ENCODE peak calls at places on chromosomes 12 and 14, in six cellular contexts. Z is transverse colon; J is stimulated activated CD8-positive, alpha-beta memory T cell treated with anti-CD3 and anti-CD28 coated beads, Interleukin-15, amount 100 ng/mL, for 4 hours; E is stimulated activated CD4-positive, alpha-beta T cell treated with anti-CD3 and anti-CD28 coated beads, Interleukin-15, amount 100 ng/mL, for 1 hour; S is fibroblast of the conjunctiva; H is substantia nigra. A is an unnamed sample.

GRCh38 chr14:104239866-104240301 is 101.5 kb downstream of the KIF26A start:
- DNase-seq in E (no peak), J (no peak), S (no peak), H (no peak), Z (no peak), A (no peak)

GRCh38 chr12:57236224-57236924 is 6.9 kb downstream of the SHMT2 start:
- DNase-seq in E (no peak), Z (no peak), J (no peak), S (no peak), H (no peak), A (no peak)

GRCh38 chr12:83432176-83432719 is 745.5 kb downstream of the TMTC2 start:
- DNase-seq in S (no peak), H (no peak), J (no peak), E (no peak), Z (no peak), A (no peak)

GRCh38 chr14:54902521-54903420 is at the start of gene GCH1:
- DNase-seq in E (peak), S (no peak), H (no peak), Z (peak), J (peak), A (peak)

GRCh38 chr12:50083301-50083700 is 1.8 kb upstream of the SMARCD1 start:
- DNase-seq in E (no peak), S (no peak), Z (no peak), H (no peak), J (no peak), A (no peak)

GRCh38 chr14:31435276-31435675 is 14.9 kb upstream of the HEATR5A start:
- DNase-seq in Z (no peak), J (no peak), E (no peak), S (peak), H (no peak), A (no peak)

GRCh38 chr12:63862187-63863107 is 17.9 kb downstream of the SRGAP1 start:
- DNase-seq in S (no peak), J (no peak), Z (peak), E (no peak), H (no peak), A (peak)

GRCh38 chr14:53331247-53331646 is 178.1 kb upstream of the DDHD1 start:
- DNase-seq in E (no peak), S (peak), H (no peak), J (no peak), Z (no peak), A (peak)

GRCh38 chr12:123089631-123090353 is 61.1 kb downstream of the PITPNM2 start:
- DNase-seq in E (no peak), S (peak), Z (no peak), H (no peak), J (no peak), A (peak)

GRCh38 chr12:18923721-18924120 is 185.8 kb downstream of the CAPZA3 start:
- DNase-seq in J (no peak), H (no peak), Z (no peak), E (no peak), S (no peak), A (no peak)

GRCh38 chr12:54657048-54657696 is 9.0 kb upstream of the DCD start:
- DNase-seq in E (no peak), Z (no peak), J (no peak), H (no peak), S (no peak), A (peak)

GRCh38 chr12:124086299-124086898 is 113.4 kb downstream of the ZNF664 start:
- DNase-seq in J (no peak), Z (no peak), S (no peak), E (no peak), H (no peak), A (no peak)

GRCh38 chr12:79552186-79552585 is 138.6 kb downstream of the PAWR start:
- DNase-seq in E (no peak), H (no peak), Z (no peak), J (no peak), S (no peak), A (no peak)

GRCh38 chr12:89073027-89073398 is 279.3 kb downstream of the DUSP6 start:
- DNase-seq in E (no peak), H (no peak), Z (no peak), S (peak), J (no peak), A (peak)

GRCh38 chr12:54421175-54421872 is 2.3 kb upstream of the ITGA5 start:
- DNase-seq in J (no peak), S (no peak), H (no peak), E (no peak), Z (peak), A (no peak)

GRCh38 chr14:105368910-105369652 is 29.3 kb upstream of the TEX22 start:
- DNase-seq in S (no peak), H (no peak), E (no peak), Z (no peak), J (no peak), A (no peak)

GRCh38 chr12:112839386-112839972 is 47.9 kb downstream of the RPH3A start:
- DNase-seq in E (no peak), J (no peak), S (no peak), Z (no peak), H (no peak), A (peak)

GRCh38 chr14:52695481-52696091 is at the start of gene ERO1A:
- DNase-seq in E (peak), J (peak), Z (peak), S (peak), H (peak), A (peak)

GRCh38 chr12:42603246-42603645 is 13.7 kb upstream of the PRICKLE1 start:
- DNase-seq in S (no peak), J (no peak), Z (no peak), H (no peak), E (no peak), A (no peak)

GRCh38 chr14:33859306-33859705 is 91.6 kb downstream of the EGLN3 start:
- DNase-seq in S (no peak), E (no peak), J (no peak), H (no peak), Z (no peak), A (no peak)

GRCh38 chr12:615620-616019 is 47.6 kb downstream of the NINJ2 start:
- DNase-seq in H (no peak), J (no peak), E (no peak), S (no peak), Z (no peak), A (no peak)

GRCh38 chr14:104730504-104730903 is 6.5 kb downstream of the ADSS1 start:
- DNase-seq in Z (no peak), H (no peak), E (no peak), S (no peak), J (no peak), A (no peak)

GRCh38 chr12:51177897-51178296 is 5.0 kb upstream of the TFCP2 start:
- DNase-seq in S (no peak), E (no peak), J (no peak), H (no peak), Z (no peak), A (no peak)

GRCh38 chr12:42124764-42125371 is 19.8 kb downstream of the GXYLT1 start:
- DNase-seq in H (no peak), E (no peak), S (no peak), J (no peak), Z (no peak), A (peak)

GRCh38 chr14:103127861-103128598 is 4.8 kb downstream of the TNFAIP2 start:
- DNase-seq in S (no peak), H (no peak), J (no peak), Z (no peak), E (no peak), A (no peak)

GRCh38 chr14:104972301-104973211 is 5.6 kb downstream of the AHNAK2 start:
- DNase-seq in Z (peak), J (no peak), S (peak), H (no peak), E (no peak), A (peak)

GRCh38 chr12:72178244-72178643 is 93.9 kb upstream of the TRHDE start:
- DNase-seq in E (no peak), J (no peak), Z (no peak), S (no peak), H (no peak), A (no peak)

GRCh38 chr12:88310666-88311065 is 168.6 kb downstream of the TMTC3 start:
- DNase-seq in J (no peak), S (no peak), E (no peak), H (no peak), Z (no peak), A (no peak)

GRCh38 chr12:30582943-30583342 is 112.7 kb downstream of the IPO8 start:
- DNase-seq in E (no peak), H (no peak), J (no peak), S (no peak), Z (no peak), A (peak)

GRCh38 chr12:26719852-26720251 is 113.1 kb downstream of the ITPR2 start:
- DNase-seq in S (no peak), Z (no peak), H (no peak), E (no peak), J (no peak), A (no peak)

GRCh38 chr14:69423279-69423678 is 24.8 kb downstream of the SLC39A9 start:
- DNase-seq in J (no peak), S (no peak), H (no peak), Z (no peak), E (no peak), A (no peak)

GRCh38 chr12:112294793-112295192 is 87.4 kb downstream of the HECTD4 start:
- DNase-seq in J (no peak), Z (no peak), S (no peak), H (no peak), E (no peak), A (peak)